ENCODE peak calls at places on chromosomes 3 and 15, in five cellular contexts. One of them, this sample, is unnamed.

GRCh38 chr3:134338516-134339261 is 35.6 kb downstream of the AMOTL2 start:
- DNase-seq in M059J: no peak
- DNase-seq in HT1080: no peak
- DNase-seq in stimulated activated naive CD4-positive, alpha-beta T cell: no peak
- DNase-seq in HL-60: no peak
- DNase-seq in this sample: no peak

GRCh38 chr3:194577985-194578905 is 55.0 kb downstream of the TMEM44 start:
- DNase-seq in M059J: peak
- DNase-seq in HT1080: peak
- DNase-seq in stimulated activated naive CD4-positive, alpha-beta T cell: no peak
- DNase-seq in HL-60: no peak
- DNase-seq in this sample: no peak

GRCh38 chr15:88586401-88587162 is 34.6 kb upstream of the AEN start:
- DNase-seq in M059J: peak
- DNase-seq in HT1080: peak
- DNase-seq in stimulated activated naive CD4-positive, alpha-beta T cell: no peak
- DNase-seq in HL-60: no peak
- DNase-seq in this sample: no peak

GRCh38 chr3:128188958-128189357 is 35.7 kb downstream of the EEFSEC start:
- DNase-seq in M059J: no peak
- DNase-seq in HT1080: peak
- DNase-seq in stimulated activated naive CD4-positive, alpha-beta T cell: no peak
- DNase-seq in HL-60: no peak
- DNase-seq in this sample: no peak

GRCh38 chr3:125156491-125156890 is 56.1 kb downstream of the SLC12A8 start:
- DNase-seq in M059J: no peak
- DNase-seq in HT1080: no peak
- DNase-seq in stimulated activated naive CD4-positive, alpha-beta T cell: no peak
- DNase-seq in HL-60: no peak
- DNase-seq in this sample: no peak

GRCh38 chr15:84872009-84872900 is 12.2 kb upstream of the SLC28A1 start:
- DNase-seq in M059J: peak
- DNase-seq in HT1080: no peak
- DNase-seq in stimulated activated naive CD4-positive, alpha-beta T cell: no peak
- DNase-seq in HL-60: no peak
- DNase-seq in this sample: no peak

GRCh38 chr15:67010898-67011619 is 54.3 kb upstream of the SMAD3 start:
- DNase-seq in M059J: peak
- DNase-seq in HT1080: no peak
- DNase-seq in stimulated activated naive CD4-positive, alpha-beta T cell: no peak
- DNase-seq in HL-60: no peak
- DNase-seq in this sample: no peak

GRCh38 chr15:65916664-65917406 is 47.5 kb downstream of the RAB11A start:
- DNase-seq in M059J: peak
- DNase-seq in HT1080: peak
- DNase-seq in stimulated activated naive CD4-positive, alpha-beta T cell: no peak
- DNase-seq in HL-60: no peak
- DNase-seq in this sample: peak

GRCh38 chr3:85535517-85535916 is 576.7 kb downstream of the CADM2 start:
- DNase-seq in M059J: no peak
- DNase-seq in HT1080: no peak
- DNase-seq in stimulated activated naive CD4-positive, alpha-beta T cell: no peak
- DNase-seq in HL-60: no peak
- DNase-seq in this sample: no peak

GRCh38 chr3:196519738-196520122 is 4.6 kb upstream of the SMCO1 start:
- DNase-seq in M059J: no peak
- DNase-seq in HT1080: no peak
- DNase-seq in stimulated activated naive CD4-positive, alpha-beta T cell: no peak
- DNase-seq in HL-60: no peak
- DNase-seq in this sample: no peak

GRCh38 chr3:143090486-143090885 is 29.1 kb upstream of the CHST2 start:
- DNase-seq in M059J: no peak
- DNase-seq in HT1080: no peak
- DNase-seq in stimulated activated naive CD4-positive, alpha-beta T cell: no peak
- DNase-seq in HL-60: no peak
- DNase-seq in this sample: no peak

GRCh38 chr3:25294406-25294805 is 133.7 kb upstream of the RARB start:
- DNase-seq in M059J: no peak
- DNase-seq in HT1080: peak
- DNase-seq in stimulated activated naive CD4-positive, alpha-beta T cell: no peak
- DNase-seq in HL-60: no peak
- DNase-seq in this sample: no peak

GRCh38 chr3:157063926-157064325 is 96.0 kb downstream of the CCNL1 start:
- DNase-seq in M059J: peak
- DNase-seq in HT1080: no peak
- DNase-seq in stimulated activated naive CD4-positive, alpha-beta T cell: no peak
- DNase-seq in HL-60: no peak
- DNase-seq in this sample: no peak

GRCh38 chr15:82677720-82678323 is 30.7 kb upstream of the CPEB1 start:
- DNase-seq in M059J: no peak
- DNase-seq in HT1080: no peak
- DNase-seq in stimulated activated naive CD4-positive, alpha-beta T cell: no peak
- DNase-seq in HL-60: no peak
- DNase-seq in this sample: no peak

GRCh38 chr15:43204016-43204901 is 16.6 kb downstream of the EPB42 start:
- DNase-seq in M059J: peak
- DNase-seq in HT1080: peak
- DNase-seq in stimulated activated naive CD4-positive, alpha-beta T cell: peak
- DNase-seq in HL-60: no peak
- DNase-seq in this sample: no peak

GRCh38 chr3:39907981-39908380 is 98.6 kb downstream of the MYRIP start:
- DNase-seq in M059J: peak
- DNase-seq in HT1080: peak
- DNase-seq in stimulated activated naive CD4-positive, alpha-beta T cell: no peak
- DNase-seq in HL-60: no peak
- DNase-seq in this sample: no peak

GRCh38 chr3:129173206-129173605 is 10.5 kb downstream of the CNBP start:
- DNase-seq in M059J: no peak
- DNase-seq in HT1080: no peak
- DNase-seq in stimulated activated naive CD4-positive, alpha-beta T cell: no peak
- DNase-seq in HL-60: no peak
- DNase-seq in this sample: no peak

GRCh38 chr15:77342767-77343166 is 77.1 kb downstream of the PEAK1 start:
- DNase-seq in M059J: no peak
- DNase-seq in HT1080: no peak
- DNase-seq in stimulated activated naive CD4-positive, alpha-beta T cell: no peak
- DNase-seq in HL-60: no peak
- DNase-seq in this sample: no peak

GRCh38 chr15:67690936-67691335 is 134.4 kb upstream of the SKOR1 start:
- DNase-seq in M059J: peak
- DNase-seq in HT1080: peak
- DNase-seq in stimulated activated naive CD4-positive, alpha-beta T cell: no peak
- DNase-seq in HL-60: no peak
- DNase-seq in this sample: no peak

GRCh38 chr3:160921020-160921635 is 165.1 kb downstream of the PPM1L start:
- DNase-seq in M059J: peak
- DNase-seq in HT1080: peak
- DNase-seq in stimulated activated naive CD4-positive, alpha-beta T cell: no peak
- DNase-seq in HL-60: no peak
- DNase-seq in this sample: peak